ENCODE peak calls at places on chromosomes 7 and 10, in eight cellular contexts. C is T follicular helper cell, W is brain microvascular endothelial cell, Z is AG04450, T is DMS53, H is IMR-90, I is NCI-H1417, N is AG08395. L is an unnamed sample.

GRCh38 chr7:39595102-39595620 is 28.2 kb upstream of the RALA start:
- DNase-seq in H (peak), W (peak), C (no peak), N (no peak), I (no peak), Z (no peak), T (peak), L (no peak)

GRCh38 chr7:91280180-91280579 is 15.9 kb downstream of the FZD1 start:
- DNase-seq in C (no peak), H (peak), N (no peak), I (no peak), T (peak), Z (no peak), W (no peak), L (no peak)

GRCh38 chr7:76054129-76055120 is 6.5 kb downstream of the MDH2 start:
- DNase-seq in T (peak), H (peak), C (no peak), Z (peak), N (peak), W (peak), I (peak), L (no peak)

GRCh38 chr10:98224509-98224908 is 43.5 kb downstream of the LOXL4 start:
- DNase-seq in I (no peak), Z (no peak), W (no peak), N (peak), T (no peak), H (peak), C (no peak), L (no peak)

GRCh38 chr10:82394122-82394521 is 519.1 kb downstream of the NRG3 start:
- DNase-seq in Z (no peak), N (no peak), W (no peak), C (no peak), H (no peak), I (no peak), T (peak), L (no peak)

GRCh38 chr10:79331226-79331625 is 16.0 kb upstream of the PPIF start:
- DNase-seq in C (no peak), H (peak), W (no peak), T (peak), I (no peak), N (no peak), Z (no peak), L (no peak)

GRCh38 chr10:6299234-6299633 is 96.5 kb downstream of the PFKFB3 start:
- DNase-seq in I (no peak), W (no peak), N (no peak), T (no peak), C (no peak), H (no peak), Z (no peak), L (no peak)

GRCh38 chr7:135811513-135811912 is 62.9 kb upstream of the FAM180A start:
- DNase-seq in W (no peak), Z (peak), N (peak), T (no peak), H (peak), I (no peak), C (no peak), L (no peak)

GRCh38 chr7:157457355-157458253 is 120.8 kb downstream of the DNAJB6 start:
- DNase-seq in H (no peak), I (no peak), W (no peak), N (no peak), C (no peak), Z (no peak), T (no peak), L (no peak)

GRCh38 chr10:131242007-131242406 is 69.5 kb downstream of the TCERG1L start:
- DNase-seq in I (no peak), Z (no peak), C (no peak), W (no peak), H (no peak), N (no peak), T (peak), L (no peak)

GRCh38 chr7:47100815-47101435 is 481.0 kb downstream of the TNS3 start:
- DNase-seq in W (peak), T (peak), N (peak), H (peak), Z (no peak), I (no peak), C (no peak), L (no peak)

GRCh38 chr7:103729026-103729425 is 260.4 kb downstream of the RELN start:
- DNase-seq in W (no peak), Z (no peak), T (no peak), H (no peak), N (no peak), C (no peak), I (no peak), L (no peak)

GRCh38 chr10:22367471-22367870 is 22.2 kb downstream of the SPAG6 start:
- DNase-seq in W (no peak), I (no peak), C (no peak), Z (no peak), N (no peak), H (no peak), T (no peak), L (no peak)

GRCh38 chr10:56346845-56347415 is 14.1 kb downstream of the ZWINT start:
- DNase-seq in H (peak), W (no peak), I (no peak), T (peak), N (peak), C (no peak), Z (no peak), L (no peak)

GRCh38 chr10:95391570-95392249 is 100.9 kb upstream of the PDLIM1 start:
- DNase-seq in I (no peak), Z (peak), N (peak), T (no peak), C (no peak), H (peak), W (peak), L (no peak)

GRCh38 chr10:112712536-112712935 is 237.5 kb upstream of the TCF7L2 start:
- DNase-seq in Z (no peak), N (no peak), C (no peak), I (no peak), T (no peak), W (no peak), H (no peak), L (no peak)

GRCh38 chr10:114638874-114639625 is 19.0 kb downstream of the ABLIM1 start:
- DNase-seq in C (no peak), N (peak), T (no peak), I (no peak), Z (peak), W (peak), H (peak), L (no peak)

GRCh38 chr10:125151824-125152634 is 8.3 kb downstream of the CTBP2 start:
- DNase-seq in C (no peak), W (no peak), Z (no peak), I (peak), N (no peak), T (peak), H (no peak), L (no peak)

GRCh38 chr10:7423521-7423920 is 12.7 kb upstream of the SFMBT2 start:
- DNase-seq in C (no peak), T (no peak), I (peak), N (no peak), H (no peak), W (no peak), Z (no peak), L (no peak)

GRCh38 chr7:12291870-12292269 is 80.8 kb downstream of the TMEM106B start:
- DNase-seq in H (peak), I (no peak), W (no peak), T (peak), N (no peak), Z (no peak), C (no peak), L (no peak)

GRCh38 chr7:107939472-107940145 is 48.6 kb downstream of the DLD start:
- DNase-seq in I (no peak), T (no peak), W (peak), C (no peak), H (peak), N (peak), Z (no peak), L (no peak)

GRCh38 chr10:9289811-9290210 is 1235.3 kb downstream of the GATA3 start:
- DNase-seq in N (no peak), Z (no peak), I (no peak), H (no peak), C (no peak), T (no peak), W (no peak), L (no peak)

GRCh38 chr10:59809644-59809974 is 56.4 kb upstream of the MRLN start:
- DNase-seq in C (no peak), T (no peak), I (no peak), Z (no peak), N (no peak), W (no peak), H (no peak), L (no peak)

GRCh38 chr7:128032605-128033235 is 1.5 kb upstream of the LRRC4 start:
- DNase-seq in T (no peak), Z (no peak), C (no peak), N (peak), W (no peak), H (peak), I (peak), L (peak)

GRCh38 chr10:78177013-78177370 is 143.3 kb downstream of the RPS24 start:
- DNase-seq in N (no peak), H (no peak), Z (no peak), C (no peak), W (no peak), T (no peak), I (no peak), L (no peak)

GRCh38 chr10:47137311-47137851 is 162.6 kb upstream of the GDF10 start:
- DNase-seq in I (no peak), N (peak), W (peak), C (no peak), T (no peak), H (peak), Z (peak), L (no peak)

GRCh38 chr10:29163746-29164145 is 125.1 kb upstream of the LYZL1 start:
- DNase-seq in Z (peak), C (no peak), W (peak), N (peak), H (peak), I (no peak), T (peak), L (no peak)

GRCh38 chr10:124035928-124036558 is 57.4 kb downstream of the CHST15 start:
- DNase-seq in N (no peak), H (no peak), I (peak), T (peak), W (no peak), Z (no peak), C (no peak), L (peak)

L was measured in GM10248.